ENCODE peak calls at places on chromosomes 2 and 18, in five cellular contexts. G is neural progenitor cell, U is posterior cingulate gyrus, P is dermis blood vessel endothelial cell, Q is AG20443. V is an unnamed sample.

GRCh38 chr18:50372743-50373142 is 2.1 kb upstream of the SKA1 start:
- DNase-seq in G (no peak), U (no peak), P (no peak), Q (no peak), V (no peak)

GRCh38 chr2:106344302-106344701 is 123.9 kb downstream of the RGPD3 start:
- DNase-seq in Q (no peak), P (no peak), G (no peak), U (no peak), V (no peak)

GRCh38 chr2:86028763-86029381 is 76.8 kb downstream of the POLR1A start:
- DNase-seq in Q (no peak), P (peak), G (no peak), U (no peak), V (no peak)

GRCh38 chr2:148528356-148529064 is 116.0 kb upstream of the EPC2 start:
- DNase-seq in P (no peak), Q (no peak), G (no peak), U (no peak), V (no peak)

GRCh38 chr2:151238527-151239487 is 22.9 kb downstream of the RBM43 start:
- DNase-seq in U (peak), P (peak), G (peak), Q (peak), V (peak)

GRCh38 chr2:2890901-2891300 is 486.7 kb downstream of the EIPR1 start:
- DNase-seq in Q (no peak), U (no peak), G (no peak), P (no peak), V (no peak)

GRCh38 chr2:19944205-19944845 is 42.5 kb upstream of the TTC32 start:
- DNase-seq in Q (no peak), G (no peak), U (no peak), P (no peak), V (no peak)

GRCh38 chr2:64637931-64638330 is 15.8 kb downstream of the SERTAD2 start:
- DNase-seq in G (no peak), Q (no peak), U (no peak), P (no peak), V (no peak)

GRCh38 chr2:33670392-33670937 is 71.4 kb upstream of the FAM98A start:
- DNase-seq in Q (no peak), U (no peak), P (no peak), G (peak), V (no peak)

V was measured in cerebellum.